ENCODE peak calls at places on chromosomes 11 and 22, in five cellular contexts. Y is type B pancreatic cell, K is memory B cell, Q is ascending aorta, F is choroid plexus epithelial cell. O is an unnamed sample.

GRCh38 chr11:124890701-124891389 is 6.8 kb downstream of the ROBO4 start:
- DNase-seq in Y (no peak), K (no peak), Q (no peak), F (no peak), O (no peak)

GRCh38 chr22:19289475-19290161 is 1.9 kb downstream of the CLTCL1 start:
- DNase-seq in Y (peak), K (no peak), Q (no peak), F (peak), O (peak)

GRCh38 chr22:20131593-20131855 is at the start of gene ZDHHC8:
- DNase-seq in Y (no peak), K (no peak), Q (no peak), F (no peak), O (peak)

GRCh38 chr22:26357813-26358212 is 71.2 kb upstream of the ASPHD2 start:
- DNase-seq in Y (no peak), K (no peak), Q (no peak), F (no peak), O (no peak)

GRCh38 chr11:2737876-2738275 is 38.1 kb upstream of the KCNQ1OT1 start:
- DNase-seq in Y (no peak), K (no peak), Q (no peak), F (no peak), O (no peak)

GRCh38 chr11:86571273-86571948 is 101.0 kb downstream of the ME3 start:
- DNase-seq in Y (no peak), K (no peak), Q (no peak), F (no peak), O (no peak)

GRCh38 chr22:17201285-17201945 is 17.8 kb downstream of the ADA2 start:
- DNase-seq in Y (no peak), K (no peak), Q (no peak), F (peak), O (no peak)

GRCh38 chr22:31274017-31274416 is 18.3 kb downstream of the PIK3IP1 start:
- DNase-seq in Y (no peak), K (no peak), Q (no peak), F (no peak), O (no peak)

GRCh38 chr11:7486731-7487130 is 1.4 kb downstream of the OLFML1 start:
- DNase-seq in Y (no peak), K (no peak), Q (no peak), F (no peak), O (no peak)

GRCh38 chr11:31813242-31813960 is 2.3 kb upstream of the PAX6 start:
- DNase-seq in Y (no peak), K (no peak), Q (no peak), F (no peak), O (no peak)

GRCh38 chr11:59551651-59552521 is 40.5 kb downstream of the OR4D9 start:
- DNase-seq in Y (no peak), K (no peak), Q (no peak), F (peak), O (no peak)

GRCh38 chr11:72081184-72081644 is 564 bp downstream of the LRRC51 start:
- DNase-seq in Y (no peak), K (no peak), Q (no peak), F (no peak), O (no peak)

GRCh38 chr11:127994736-127995135 is 592.6 kb downstream of the ETS1 start:
- DNase-seq in Y (no peak), K (no peak), Q (no peak), F (peak), O (no peak)

GRCh38 chr11:31725176-31725575 is 85.9 kb downstream of the PAX6 start:
- DNase-seq in Y (no peak), K (no peak), Q (no peak), F (no peak), O (no peak)

GRCh38 chr11:120137611-120138521 is at the start of gene TRIM29:
- DNase-seq in Y (peak), K (no peak), Q (peak), F (no peak), O (no peak)

GRCh38 chr22:44351685-44352377 is 39.1 kb upstream of the SHISAL1 start:
- DNase-seq in Y (no peak), K (no peak), Q (no peak), F (peak), O (no peak)

GRCh38 chr22:48242461-48242864 is 1480.0 kb downstream of the TBC1D22A start:
- DNase-seq in Y (peak), K (no peak), Q (no peak), F (no peak), O (no peak)

GRCh38 chr11:45215098-45215497 is 68.7 kb downstream of the PRDM11 start:
- DNase-seq in Y (no peak), K (no peak), Q (no peak), F (no peak), O (no peak)

GRCh38 chr22:45329536-45329936 is 19.8 kb downstream of the FAM118A start:
- DNase-seq in Y (no peak), K (no peak), Q (no peak), F (no peak), O (no peak)

GRCh38 chr11:112321521-112322172 is 61.0 kb upstream of the PLET1 start:
- DNase-seq in Y (no peak), K (no peak), Q (no peak), F (peak), O (no peak)

GRCh38 chr11:112841719-112842118 is 119.5 kb upstream of the NCAM1 start:
- DNase-seq in Y (no peak), K (no peak), Q (no peak), F (no peak), O (no peak)

GRCh38 chr11:30873924-30874323 is 287.8 kb upstream of the MPPED2 start:
- DNase-seq in Y (no peak), K (no peak), Q (no peak), F (no peak), O (no peak)

GRCh38 chr11:25734592-25735211 is 597.2 kb upstream of the ANO3 start:
- DNase-seq in Y (no peak), K (no peak), Q (no peak), F (peak), O (no peak)

GRCh38 chr22:44025171-44026065 is 1.3 kb downstream of the PARVB start:
- DNase-seq in Y (no peak), K (peak), Q (peak), F (no peak), O (no peak)

O was measured in CD8-positive, alpha-beta memory T cell.